ENCODE peak calls at places on chromosomes 3 and 15, in four cellular contexts. F is thoracic aorta, Y is fibroblast of lung, Z is left ventricle myocardium inferior. N is an unnamed sample.

GRCh38 chr3:133930341-133930933 is 34.8 kb upstream of the RAB6B start:
- DNase-seq in Z (no peak), Y (peak; percentile 90), F (no peak), N (peak; percentile 30)

GRCh38 chr3:34957707-34958106 is 681.6 kb upstream of the ARPP21 start:
- DNase-seq in Z (no peak), F (no peak), Y (no peak), N (no peak)

GRCh38 chr3:194337965-194338753 is 13.0 kb downstream of the CPN2 start:
- DNase-seq in Z (no peak), F (no peak), Y (peak; percentile 33), N (no peak)

GRCh38 chr15:75925440-75925839 is 21.8 kb downstream of the FBXO22 start:
- DNase-seq in Y (no peak), Z (no peak), F (no peak), N (no peak)

GRCh38 chr3:124656531-124656930 is 73.7 kb upstream of the UMPS start:
- DNase-seq in Z (no peak), Y (no peak), F (no peak), N (no peak)

GRCh38 chr15:77014137-77015081 is 19.5 kb downstream of the PSTPIP1 start:
- DNase-seq in F (no peak), Y (no peak), Z (no peak), N (no peak)

GRCh38 chr15:89486726-89487050 is 9.7 kb downstream of the RHCG start:
- DNase-seq in F (no peak), Y (no peak), Z (no peak), N (no peak)

GRCh38 chr3:100533176-100533575 is 40.8 kb downstream of the TMEM45A start:
- DNase-seq in F (no peak), Y (no peak), Z (no peak), N (no peak)

GRCh38 chr3:45029661-45030060 is 3.6 kb downstream of the CLEC3B start:
- DNase-seq in Y (no peak), Z (no peak), F (no peak), N (no peak)

GRCh38 chr15:59178151-59178705 is 28.4 kb upstream of the LDHAL6B start:
- DNase-seq in Y (no peak), Z (no peak), F (no peak), N (no peak)

GRCh38 chr3:128846501-128846900 is 32.9 kb upstream of the ACAD9 start:
- DNase-seq in Z (no peak), F (no peak), Y (no peak), N (no peak)

GRCh38 chr3:114449271-114450007 is 155.6 kb downstream of the TIGIT start:
- DNase-seq in Z (no peak), F (no peak), Y (no peak), N (no peak)

GRCh38 chr3:43089081-43089480 is 16.8 kb downstream of the POMGNT2 start:
- DNase-seq in F (no peak), Z (no peak), Y (no peak), N (no peak)

GRCh38 chr3:184386047-184386806 is 6.4 kb downstream of the CHRD start:
- DNase-seq in Y (no peak), F (no peak), Z (no peak), N (no peak)

GRCh38 chr3:127141921-127142730 is 50.8 kb upstream of the PRR23E start:
- DNase-seq in Y (peak; percentile 3), Z (no peak), F (no peak), N (no peak)

GRCh38 chr3:87033205-87033604 is 42.3 kb upstream of the VGLL3 start:
- DNase-seq in Z (no peak), F (no peak), Y (no peak), N (no peak)

GRCh38 chr3:56596441-56596840 is 39.5 kb downstream of the CCDC66 start:
- DNase-seq in Y (no peak), F (no peak), Z (no peak), N (no peak)

GRCh38 chr15:68717952-68718351 is 102.7 kb downstream of the ANP32A start:
- DNase-seq in Z (no peak), Y (no peak), F (no peak), N (no peak)

GRCh38 chr15:72319360-72319984 is 485 bp downstream of the CELF6 start:
- DNase-seq in Y (peak; percentile 57), Z (peak; percentile 68), F (no peak), N (no peak)

GRCh38 chr15:87902772-87903388 is 353.7 kb downstream of the NTRK3 start:
- DNase-seq in Z (no peak), Y (no peak), F (peak; percentile 22), N (peak; percentile 89)

GRCh38 chr3:127016043-127016343 is 33.1 kb downstream of the PLXNA1 start:
- DNase-seq in F (no peak), Z (no peak), Y (no peak), N (peak; percentile 46)

GRCh38 chr3:32106929-32107362 is 526 bp downstream of the GPD1L start:
- DNase-seq in Z (peak; percentile 47), F (no peak), Y (no peak), N (peak; percentile 70)

GRCh38 chr15:66099950-66100671 is 153.4 kb downstream of the MEGF11 start:
- DNase-seq in F (no peak), Y (no peak), Z (no peak), N (no peak)

GRCh38 chr15:68816158-68816557 is 4.5 kb downstream of the ANP32A start:
- DNase-seq in F (no peak), Z (no peak), Y (no peak), N (no peak)

GRCh38 chr15:77075528-77075927 is 4.6 kb upstream of the TSPAN3 start:
- DNase-seq in F (no peak), Y (no peak), Z (no peak), N (no peak)

GRCh38 chr15:92922405-92923002 is 22.4 kb downstream of the CHD2 start:
- DNase-seq in Y (no peak), Z (no peak), F (no peak), N (no peak)

GRCh38 chr15:33104276-33104675 is 90.2 kb downstream of the FMN1 start:
- DNase-seq in Y (peak; percentile 90), F (no peak), Z (no peak), N (no peak)

GRCh38 chr3:11719406-11720219 is 75.9 kb upstream of the VGLL4 start:
- DNase-seq in Z (peak; percentile 70), Y (peak; percentile 34), F (peak; percentile 7), N (peak; percentile 83)

DNA sequence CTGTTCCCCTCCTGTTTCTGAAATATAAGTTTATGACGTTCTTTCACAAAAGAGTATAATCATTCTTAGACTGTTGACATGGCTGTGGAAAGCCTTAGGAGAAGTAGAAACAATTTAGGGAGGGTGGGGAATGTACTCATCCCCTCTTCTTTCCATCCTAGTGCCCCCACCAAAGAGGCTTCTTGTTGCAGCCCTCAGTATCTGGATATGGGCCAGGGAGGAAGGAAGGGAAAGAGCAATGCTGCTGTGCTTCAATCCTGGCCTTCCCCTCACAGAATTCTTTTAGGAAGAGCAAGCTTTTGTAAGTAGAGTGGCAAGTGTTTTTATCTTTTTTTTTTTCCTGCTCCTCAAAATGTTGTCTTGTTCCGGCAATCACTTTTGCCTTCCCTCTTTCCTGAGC is 1.7 kb downstream of the INAFM2 start:
- DNase-seq in Z (no peak), Y (no peak), F (no peak), N (no peak)
- H3K4me3 ChIP-seq in Z (peak overlapping the region; percentile 88), Y (peak overlapping the region; percentile 63), F (peak overlapping the region; percentile 87), N (peak overlapping the region; percentile 82)

GRCh38 chr15:58053236-58054153 is 12.0 kb downstream of the ALDH1A2 start:
- DNase-seq in Y (no peak), Z (no peak), F (no peak), N (no peak)

GRCh38 chr15:58048261-58048660 is 17.2 kb downstream of the ALDH1A2 start:
- DNase-seq in Z (no peak), Y (no peak), F (no peak), N (no peak)

GRCh38 chr15:58056015-58056414 is 9.5 kb downstream of the ALDH1A2 start:
- DNase-seq in Z (no peak), F (no peak), Y (no peak), N (no peak)

GRCh38 chr15:58049520-58050227 is 15.8 kb downstream of the ALDH1A2 start:
- DNase-seq in F (no peak), Y (no peak), Z (no peak), N (no peak)

DNA sequence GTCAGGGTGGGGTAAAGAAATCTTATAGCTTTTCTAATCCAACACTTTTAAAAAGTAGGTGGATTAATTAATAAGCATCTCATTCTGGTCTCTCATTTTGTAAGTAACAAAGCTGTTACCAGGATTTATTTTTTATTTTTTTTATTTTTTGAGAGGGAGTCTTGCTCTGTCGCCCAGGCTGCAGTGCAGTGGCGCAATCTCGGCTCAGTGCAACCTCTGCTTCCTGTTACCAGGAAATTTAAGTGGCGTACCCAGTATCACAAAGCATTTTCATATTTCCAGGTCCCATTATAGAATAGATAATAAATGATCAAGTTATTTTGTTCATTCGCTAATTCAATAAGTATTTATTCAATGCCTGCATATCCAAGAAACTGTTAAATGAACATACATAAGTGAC is 13.2 kb downstream of the ALDH1A2 start:
- DNase-seq in Z (no peak), Y (no peak), F (no peak), N (no peak)
- H3K27ac ChIP-seq in Z (no peak overlapping the region), Y (no peak overlapping the region), F (no peak overlapping the region), N (no peak overlapping the region)

DNA sequence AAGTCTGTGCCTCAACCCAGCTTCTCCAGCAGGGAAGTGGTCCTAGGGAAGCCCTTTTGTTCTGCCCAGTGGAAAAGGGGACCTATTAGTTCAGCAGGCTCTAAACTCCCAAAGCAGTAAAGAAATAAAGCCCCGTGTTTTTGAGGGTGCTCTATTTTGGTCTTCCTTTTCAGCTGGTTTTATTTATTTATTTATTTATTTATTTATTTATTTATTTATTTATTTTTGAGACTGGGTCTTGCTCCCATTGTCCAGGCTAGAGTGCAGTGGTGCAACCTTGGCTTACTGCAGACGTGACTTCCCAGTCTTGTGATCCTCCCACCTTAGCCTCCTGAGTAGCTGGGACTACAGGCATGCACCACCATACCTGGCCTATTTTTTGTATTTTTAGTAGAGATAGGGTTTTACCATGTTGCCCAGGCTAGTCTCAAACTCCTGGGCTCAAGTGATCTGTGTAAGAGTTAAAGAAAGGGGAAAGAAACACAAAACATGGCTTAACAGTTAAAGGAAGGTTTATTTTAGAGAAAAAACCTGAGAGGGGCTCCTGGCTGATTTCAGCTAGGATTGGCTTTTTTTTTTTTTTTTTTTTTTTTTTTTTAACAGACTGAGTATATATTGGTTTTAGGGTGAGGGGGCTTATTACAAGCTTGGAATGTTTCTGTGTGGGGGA is 154.6 kb downstream of the CLSTN2 start:
- DNase-seq in Z (no peak), Y (no peak), F (no peak), N (no peak)
- TF ChIP-seq CTCF in Z (no peak), Y (no peak), F (no peak), N (no peak)

GRCh38 chr15:26632500-26632899 is 140.4 kb downstream of the GABRB3 start:
- DNase-seq in Z (no peak), F (no peak), Y (no peak), N (no peak)

GRCh38 chr15:26630857-26631256 is 142.0 kb downstream of the GABRB3 start:
- DNase-seq in Y (no peak), Z (no peak), F (no peak), N (no peak)

GRCh38 chr15:26628071-26628470 is 144.8 kb downstream of the GABRB3 start:
- DNase-seq in Y (no peak), F (no peak), Z (no peak), N (no peak)

GRCh38 chr15:26631894-26632293 is 141.0 kb downstream of the GABRB3 start:
- DNase-seq in F (no peak), Z (no peak), Y (no peak), N (no peak)

GRCh38 chr15:26628879-26629529 is 143.9 kb downstream of the GABRB3 start:
- DNase-seq in Z (peak; percentile 68), F (no peak), Y (peak; percentile 73), N (no peak)
- H3K4me3 ChIP-seq in Z (peak overlapping the region; percentile 62), F (peak overlapping the region; percentile 59), Y (peak overlapping the region; percentile 47), N (no peak overlapping the region)

GRCh38 chr3:48422272-48422671 is 7.6 kb downstream of the PLXNB1 start:
- DNase-seq in Y (no peak), F (no peak), Z (no peak), N (no peak)
- H3K27ac ChIP-seq in Y (no peak overlapping the region), F (peak overlapping the region; percentile 21), Z (no peak overlapping the region), N (no peak overlapping the region)

GRCh38 chr15:41031232-41032078 is 78.2 kb downstream of the CHAC1 start:
- DNase-seq in F (no peak), Y (no peak), Z (no peak), N (no peak)
- TF ChIP-seq CTCF in F (no peak), Y (no peak), Z (no peak), N (no peak)

N was measured in ascending aorta.